ENCODE peak calls at places on chromosome 9, in four cellular contexts. P is HepG2, N is K562, I is GM12878. Q is an unnamed sample.

GRCh38 chr9:126536836-126537465 is 76.8 kb upstream of the LMX1B start:
- DNase-seq in N (no peak), I (no peak), P (no peak), Q (no peak)

GRCh38 chr9:81626511-81626910 is 62.8 kb downstream of the TLE1 start:
- DNase-seq in N (no peak), I (no peak), P (peak), Q (no peak)

GRCh38 chr9:131609116-131609830 is 64.0 kb downstream of the PRRT1B start:
- DNase-seq in N (no peak), I (no peak), P (no peak), Q (no peak)

GRCh38 chr9:128946544-128946943 is 859 bp downstream of the DOLK start:
- DNase-seq in N (no peak), I (no peak), P (no peak), Q (no peak)

GRCh38 chr9:112112519-112112918 is 62.6 kb downstream of the SUSD1 start:
- DNase-seq in I (no peak), N (no peak), P (no peak), Q (peak)

GRCh38 chr9:78298046-78298511 is 1.2 kb downstream of the PSAT1 start:
- DNase-seq in N (peak), P (peak), I (no peak), Q (peak)

GRCh38 chr9:130149654-130150286 is 22.4 kb upstream of the NCS1 start:
- DNase-seq in I (no peak), P (no peak), N (peak), Q (no peak)

GRCh38 chr9:87798276-87798833 is 72.4 kb downstream of the CTSL start:
- DNase-seq in N (no peak), P (no peak), I (no peak), Q (peak)

GRCh38 chr9:137492464-137493162 is 33.5 kb upstream of the NSMF start:
- DNase-seq in N (peak), I (no peak), P (no peak), Q (peak)

GRCh38 chr9:22169243-22169642 is 160.1 kb upstream of the CDKN2B start:
- DNase-seq in I (no peak), P (no peak), N (no peak), Q (peak)

GRCh38 chr9:22170990-22171663 is 162.0 kb upstream of the CDKN2B start:
- DNase-seq in N (no peak), I (peak), P (no peak), Q (no peak)

GRCh38 chr9:22171691-22172090 is 162.6 kb upstream of the CDKN2B start:
- DNase-seq in P (no peak), N (no peak), I (no peak), Q (no peak)

GRCh38 chr9:22169732-22170131 is 160.6 kb upstream of the CDKN2B start:
- DNase-seq in P (no peak), I (no peak), N (no peak), Q (no peak)

GRCh38 chr9:22170162-22170932 is 161.2 kb upstream of the CDKN2B start:
- DNase-seq in P (peak), N (no peak), I (no peak), Q (peak)
- H3K27ac ChIP-seq in P (no peak), N (no peak), I (no peak), Q (peak)

DNA sequence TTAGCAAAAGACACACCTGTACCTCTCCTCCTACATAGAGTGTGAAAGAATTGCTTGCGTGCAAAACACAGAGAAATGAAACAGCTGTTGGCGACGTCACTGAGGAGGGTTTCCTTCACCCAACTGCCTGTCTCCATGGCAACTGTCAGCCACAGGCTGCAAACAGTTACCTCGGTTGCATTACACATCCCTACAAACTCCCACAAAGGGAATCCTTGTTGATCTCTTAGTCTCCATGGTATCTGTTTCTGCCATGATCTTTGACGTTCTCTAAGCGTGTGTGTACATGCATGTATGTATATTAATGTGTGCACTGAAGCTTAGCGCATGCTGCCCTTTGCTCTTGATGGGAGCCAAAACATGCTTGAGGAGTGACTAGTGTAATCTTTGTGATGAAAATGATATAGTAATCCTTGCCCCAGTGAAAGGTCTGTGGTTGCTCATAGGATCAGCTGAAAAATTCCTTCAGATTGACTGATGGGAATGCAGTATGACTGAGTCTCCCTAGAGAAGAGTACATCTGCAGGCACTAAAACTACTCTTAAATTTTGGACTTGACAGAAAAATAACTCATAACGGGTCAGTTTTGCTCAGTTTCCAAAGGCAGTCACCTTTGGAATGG is 168.3 kb downstream of the ACTL7B start:
- DNase-seq in P (no peak), I (no peak), N (no peak), Q (no peak)
- TF ChIP-seq POLR2AphosphoS2 in P (no peak), I (no peak), N (no peak), Q (no peak)

GRCh38 chr9:113580041-113580953 is 116.8 kb downstream of the RGS3 start:
- DNase-seq in I (peak), P (no peak), N (no peak), Q (no peak)
- H3K27ac ChIP-seq in I (peak), P (no peak), N (no peak), Q (peak)

DNA sequence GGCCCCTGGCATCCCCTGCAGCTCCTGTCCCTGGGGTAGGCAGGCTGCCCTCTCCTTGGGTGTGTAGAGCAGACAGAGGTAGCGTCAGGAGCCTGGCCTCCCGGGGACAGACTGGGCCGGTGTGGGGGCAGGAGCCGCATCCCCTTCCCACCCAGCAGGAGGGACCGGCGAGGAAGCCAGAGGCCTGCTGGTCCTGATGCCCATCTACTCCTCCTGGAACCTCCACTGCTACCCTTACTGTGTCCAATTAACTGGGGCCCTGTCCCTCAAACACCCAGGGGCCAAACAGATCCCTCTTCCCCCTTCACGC is 15.6 kb downstream of the RALGDS start:
- DNase-seq in N (no peak), I (no peak), P (no peak), Q (no peak)
- TF ChIP-seq POLR2AphosphoS2 in N (no peak), I (no peak), P (no peak), Q (no peak)

DNA sequence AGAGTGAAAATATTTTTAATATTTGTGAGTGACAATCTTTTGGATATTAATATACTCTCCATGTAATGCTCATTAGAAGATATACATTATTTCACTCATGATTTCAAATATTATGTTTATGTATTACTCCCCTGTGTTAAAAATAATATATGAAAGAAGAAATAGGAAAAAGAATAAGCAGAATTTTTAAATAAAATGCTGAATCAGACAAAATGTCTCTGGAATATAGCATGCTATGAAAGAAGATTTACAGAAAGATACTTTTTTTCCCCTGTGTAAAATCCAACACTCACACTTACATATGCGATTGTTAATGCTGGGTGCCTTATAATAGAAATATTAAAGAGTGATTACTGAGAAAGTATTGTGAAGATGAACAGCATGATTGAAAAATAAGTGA is 373.7 kb downstream of the ANXA1 start:
- DNase-seq in N (no peak), I (no peak), P (no peak), Q (no peak)
- H3K27ac ChIP-seq in N (no peak), I (no peak), P (no peak), Q (no peak)